ENCODE peak calls at places on chromosomes 7 and 10, in five cellular contexts. C is testis, Y is K562, T is A549, Z is body of pancreas. K is an unnamed sample.
A peak's percentile ranks its signal among the peaks of the same experiment; 100 is the strongest.

GRCh38 chr10:3701490-3701889 is 83.5 kb downstream of the KLF6 start:
- DNase-seq in C (no peak), Y (no peak), T (no peak), Z (no peak), K (no peak)

GRCh38 chr7:7566651-7567611 is at the start of gene MIOS:
- DNase-seq in C (peak; percentile 88), Y (peak; percentile 97), T (peak; percentile 88), Z (peak; percentile 92), K (peak; percentile 93)

GRCh38 chr7:45924283-45924682 is 3.2 kb upstream of the IGFBP3 start:
- DNase-seq in C (no peak), Y (no peak), T (peak; percentile 67), Z (peak; percentile 81), K (no peak)

GRCh38 chr10:117555863-117556262 is 13.3 kb downstream of the EMX2 start:
- DNase-seq in C (no peak), Y (no peak), T (no peak), Z (no peak), K (no peak)

GRCh38 chr7:150876817-150877526 is 24.7 kb downstream of the AOC1 start:
- DNase-seq in C (peak; percentile 72), Y (peak; percentile 94), T (peak; percentile 85), Z (peak; percentile 63), K (peak; percentile 59)

GRCh38 chr7:37212051-37212450 is 236.6 kb downstream of the ELMO1 start:
- DNase-seq in C (no peak), Y (no peak), T (no peak), Z (no peak), K (no peak)

GRCh38 chr7:15757041-15757995 is 70.8 kb upstream of the MEOX2 start:
- DNase-seq in C (no peak), Y (no peak), T (no peak), Z (no peak), K (no peak)

GRCh38 chr10:128178319-128178937 is 52.2 kb upstream of the MKI67 start:
- DNase-seq in C (no peak), Y (peak; percentile 29), T (peak; percentile 61), Z (peak; percentile 12), K (no peak)

GRCh38 chr7:128059143-128059975 is 28.1 kb upstream of the LRRC4 start:
- DNase-seq in C (no peak), Y (no peak), T (no peak), Z (no peak), K (no peak)

GRCh38 chr10:85603167-85603940 is 763.2 kb downstream of the GRID1 start:
- DNase-seq in C (no peak), Y (no peak), T (no peak), Z (no peak), K (no peak)

GRCh38 chr10:5033061-5033770 is 29.6 kb upstream of the AKR1C2 start:
- DNase-seq in C (no peak), Y (peak; percentile 19), T (peak; percentile 61), Z (no peak), K (no peak)

GRCh38 chr7:154769011-154769410 is 233.9 kb downstream of the PAXIP1 start:
- DNase-seq in C (no peak), Y (no peak), T (no peak), Z (no peak), K (no peak)

GRCh38 chr7:126768836-126769235 is 483.9 kb downstream of the GRM8 start:
- DNase-seq in C (no peak), Y (no peak), T (no peak), Z (no peak), K (no peak)

GRCh38 chr7:7770228-7770627 is 51.8 kb upstream of the RPA3 start:
- DNase-seq in C (no peak), Y (no peak), T (no peak), Z (no peak), K (no peak)

GRCh38 chr7:16708496-16708895 is 45.1 kb upstream of the TSPAN13 start:
- DNase-seq in C (no peak), Y (no peak), T (no peak), Z (no peak), K (no peak)

GRCh38 chr7:91169819-91170218 is 94.4 kb upstream of the FZD1 start:
- DNase-seq in C (no peak), Y (no peak), T (no peak), Z (no peak), K (no peak)

GRCh38 chr10:107971973-107972372 is 807.5 kb upstream of the SORCS1 start:
- DNase-seq in C (no peak), Y (no peak), T (no peak), Z (no peak), K (no peak)

GRCh38 chr7:33250421-33250827 is 121.1 kb downstream of the BBS9 start:
- DNase-seq in C (no peak), Y (no peak), T (no peak), Z (no peak), K (no peak)

GRCh38 chr10:42876476-42876875 is 93.9 kb downstream of the BMS1 start:
- DNase-seq in C (no peak), Y (no peak), T (no peak), Z (no peak), K (no peak)

GRCh38 chr7:26574476-26574875 is 282.8 kb downstream of the SNX10 start:
- DNase-seq in C (no peak), Y (no peak), T (no peak), Z (no peak), K (no peak)

GRCh38 chr7:50832744-50833143 is 50.0 kb upstream of the GRB10 start:
- DNase-seq in C (no peak), Y (no peak), T (peak; percentile 31), Z (no peak), K (no peak)

GRCh38 chr7:38382627-38383026 is 109.2 kb upstream of the TARP start:
- DNase-seq in C (peak; percentile 38), Y (no peak), T (no peak), Z (no peak), K (no peak)

GRCh38 chr10:86960863-86961434 is 2.5 kb downstream of the SNCG start:
- DNase-seq in C (peak; percentile 9), Y (no peak), T (no peak), Z (no peak), K (peak; percentile 58)

GRCh38 chr7:38615665-38616064 is 15.5 kb downstream of the AMPH start:
- DNase-seq in C (no peak), Y (no peak), T (no peak), Z (no peak), K (no peak)

DNA sequence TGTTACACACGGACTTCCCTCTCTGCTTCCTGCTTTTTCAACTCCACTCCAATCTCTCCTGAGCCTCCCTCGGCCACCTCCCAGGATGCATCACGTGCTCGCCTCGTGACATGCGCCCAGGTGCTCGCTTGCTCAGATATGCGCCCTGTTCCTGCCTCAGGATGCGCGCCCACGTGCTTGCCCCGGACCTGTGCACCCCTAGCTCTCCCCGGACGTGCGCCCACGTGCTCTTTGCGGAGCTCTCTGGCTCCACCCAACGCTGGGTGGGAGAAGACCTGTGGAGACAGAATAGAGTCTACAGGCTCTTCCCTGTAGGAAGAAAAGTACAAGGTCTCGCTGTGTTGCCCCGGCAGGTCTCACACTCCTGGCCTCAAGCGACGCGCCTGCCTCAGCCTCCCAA is 23.1 kb downstream of the PARD3 start:
- DNase-seq in C (no peak), Y (peak; percentile 46), T (no peak), Z (peak; percentile 66), K (no peak)
- TF ChIP-seq CTCF in C (no peak), Y (peak; percentile 53), T (no peak), Z (no peak), K (no peak)

GRCh38 chr7:130232209-130232608 is 24.5 kb downstream of the SSMEM1 start:
- DNase-seq in C (no peak), Y (no peak), T (no peak), Z (no peak), K (no peak)
- H3K9me3 ChIP-seq in C (no peaks in the 10 kb centered on the region), Y (no peaks in the 10 kb centered on the region), T (no peaks in the 10 kb centered on the region), Z (no peaks in the 10 kb centered on the region), K (no peaks in the 10 kb centered on the region)

GRCh38 chr7:52584041-52584440 is 451.4 kb upstream of the POM121L12 start:
- DNase-seq in C (no peak), Y (no peak), T (no peak), Z (no peak), K (no peak)
- TF ChIP-seq POLR2A in C (no peak), Y (no peak), T (no peak), Z (no peak), K (no peak)

GRCh38 chr10:1403508-1404230 is 333.7 kb downstream of the ADARB2 start:
- DNase-seq in C (no peak), Y (no peak), T (no peak), Z (no peak), K (no peak)
- TF ChIP-seq CTCF in C (no peak), Y (no peak), T (no peak), Z (no peak), K (no peak)

DNA sequence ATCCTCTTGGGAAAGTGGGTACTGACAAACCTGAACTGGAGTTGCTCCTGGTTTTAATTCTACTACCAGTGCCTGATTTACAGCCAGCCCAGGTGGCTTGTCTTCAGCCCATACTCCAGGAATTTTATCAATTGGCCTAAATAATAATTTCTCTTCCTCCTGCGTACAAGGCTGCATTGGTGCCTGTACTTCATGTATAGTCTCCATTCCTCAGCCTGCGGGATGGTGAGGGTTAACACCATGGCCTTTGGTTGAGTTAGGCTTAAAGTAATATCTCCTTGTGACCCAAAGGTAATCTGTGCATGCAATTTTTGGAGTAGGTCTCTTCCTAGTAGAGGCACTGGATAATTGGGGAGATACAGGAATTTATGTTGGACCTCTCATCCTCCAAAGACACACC is 5.5 kb upstream of the ZNF117 start:
- DNase-seq in C (no peak), Y (no peak), T (no peak), Z (no peak), K (no peak)
- H3K9me3 ChIP-seq in C (no peaks in the 10 kb centered on the region), Y (peaks cover 75% of the 10 kb centered on the region), T (peaks cover 88% of the 10 kb centered on the region), Z (peaks cover 12% of the 10 kb centered on the region), K (no peaks in the 10 kb centered on the region)